ENCODE peak calls at places on chromosomes 5 and 9, in four cellular contexts. C is A549, W is HepG2, O is SK-N-SH. X is an unnamed sample.

GRCh38 chr5:134113908-134114875 is at the start of gene TCF7:
- DNase-seq in C (peak), W (peak), O (peak), X (no peak)

GRCh38 chr5:148443998-148444397 is 60.2 kb downstream of the FBXO38 start:
- DNase-seq in C (peak), W (peak), O (peak), X (peak)

GRCh38 chr9:7097785-7098420 is 340.1 kb downstream of the KDM4C start:
- DNase-seq in C (no peak), W (no peak), O (no peak), X (no peak)

GRCh38 chr5:54443264-54443663 is 12.2 kb upstream of the HSPB3 start:
- DNase-seq in C (peak), W (peak), O (peak), X (no peak)

GRCh38 chr9:36443581-36443980 is 43.5 kb upstream of the RNF38 start:
- DNase-seq in C (no peak), W (no peak), O (no peak), X (no peak)

GRCh38 chr5:159163027-159163699 is 46.2 kb downstream of the RNF145 start:
- DNase-seq in C (peak), W (no peak), O (no peak), X (no peak)

GRCh38 chr5:80189701-80190100 is 66.1 kb downstream of the SERINC5 start:
- DNase-seq in C (no peak), W (no peak), O (no peak), X (no peak)

GRCh38 chr5:34519489-34520220 is 136.5 kb upstream of the RAI14 start:
- DNase-seq in C (no peak), W (no peak), O (no peak), X (no peak)

GRCh38 chr5:63401434-63402046 is 560.7 kb downstream of the HTR1A start:
- DNase-seq in C (peak), W (peak), O (peak), X (peak)

GRCh38 chr5:50751064-50751657 is 84.7 kb downstream of the PARP8 start:
- DNase-seq in C (peak), W (peak), O (peak), X (peak)

GRCh38 chr5:174733836-174734235 is 9.5 kb downstream of the MSX2 start:
- DNase-seq in C (no peak), W (no peak), O (no peak), X (no peak)

GRCh38 chr5:149761461-149761860 is 31.4 kb downstream of the PPARGC1B start:
- DNase-seq in C (no peak), W (no peak), O (no peak), X (no peak)

GRCh38 chr9:89891221-89892052 is 286.6 kb downstream of the GADD45G start:
- DNase-seq in C (no peak), W (no peak), O (no peak), X (no peak)

GRCh38 chr9:98916660-98917059 is 27.0 kb upstream of the COL15A1 start:
- DNase-seq in C (no peak), W (no peak), O (no peak), X (no peak)

GRCh38 chr5:58357121-58357520 is 102.8 kb downstream of the PLK2 start:
- DNase-seq in C (no peak), W (no peak), O (no peak), X (no peak)

GRCh38 chr5:53944981-53945380 is 365.4 kb downstream of the ARL15 start:
- DNase-seq in C (peak), W (peak), O (no peak), X (no peak)

GRCh38 chr9:109794361-109795012 is 14.5 kb downstream of the PALM2AKAP2 start:
- DNase-seq in C (no peak), W (no peak), O (no peak), X (no peak)

GRCh38 chr5:82426419-82427154 is 148.4 kb upstream of the RPS23 start:
- DNase-seq in C (no peak), W (no peak), O (no peak), X (no peak)

GRCh38 chr5:124658867-124659557 is 87.4 kb downstream of the ZNF608 start:
- DNase-seq in C (no peak), W (no peak), O (no peak), X (no peak)

GRCh38 chr5:171405615-171406014 is 13.8 kb upstream of the FGF18 start:
- DNase-seq in C (peak), W (no peak), O (peak), X (no peak)

GRCh38 chr5:179139936-179140235 is 79.7 kb downstream of the ZNF354C start:
- DNase-seq in C (no peak), W (no peak), O (no peak), X (no peak)

GRCh38 chr5:38456657-38457056 is 99.8 kb downstream of the LIFR start:
- DNase-seq in C (no peak), W (no peak), O (peak), X (no peak)

GRCh38 chr9:72557549-72557948 is 36.1 kb downstream of the TMC1 start:
- DNase-seq in C (peak), W (peak), O (no peak), X (no peak)

GRCh38 chr5:537098-537497 is 12.8 kb upstream of the SLC9A3 start:
- DNase-seq in C (no peak), W (no peak), O (no peak), X (no peak)

GRCh38 chr5:472076-472655 is 29.2 kb downstream of the EXOC3 start:
- DNase-seq in C (no peak), W (no peak), O (peak), X (no peak)

GRCh38 chr5:13322769-13323168 is 621.7 kb downstream of the DNAH5 start:
- DNase-seq in C (no peak), W (no peak), O (no peak), X (no peak)

GRCh38 chr9:132234501-132235045 is 72.7 kb downstream of the NTNG2 start:
- DNase-seq in C (no peak), W (no peak), O (peak), X (no peak)

GRCh38 chr5:130452744-130453143 is 548.5 kb downstream of the CHSY3 start:
- DNase-seq in C (no peak), W (no peak), O (no peak), X (no peak)

GRCh38 chr9:83208065-83208850 is 145.3 kb upstream of the RASEF start:
- DNase-seq in C (no peak), W (peak), O (no peak), X (no peak)

GRCh38 chr5:55578771-55579170 is 44.0 kb upstream of the PLPP1 start:
- DNase-seq in C (no peak), W (no peak), O (no peak), X (no peak)

GRCh38 chr5:148011407-148012124 is 52.2 kb upstream of the SPINK5 start:
- DNase-seq in C (no peak), W (no peak), O (no peak), X (no peak)

GRCh38 chr5:58241383-58241782 is 218.5 kb downstream of the PLK2 start:
- DNase-seq in C (peak), W (no peak), O (no peak), X (no peak)

GRCh38 chr5:146878471-146879172 is at the start of gene PPP2R2B:
- DNase-seq in C (peak), W (no peak), O (peak), X (no peak)

GRCh38 chr5:107864793-107865192 is 194.1 kb upstream of the EFNA5 start:
- DNase-seq in C (peak), W (no peak), O (no peak), X (no peak)

GRCh38 chr5:172444626-172445365 is 9.5 kb downstream of the SH3PXD2B start:
- DNase-seq in C (no peak), W (no peak), O (no peak), X (no peak)

GRCh38 chr5:8912106-8912505 is 633.8 kb downstream of the SEMA5A start:
- DNase-seq in C (no peak), W (no peak), O (no peak), X (no peak)

GRCh38 chr5:150411245-150411979 is 1.3 kb downstream of the CD74 start:
- DNase-seq in C (no peak), W (no peak), O (no peak), X (no peak)

GRCh38 chr9:93129286-93129685 is 4.8 kb downstream of the NINJ1 start:
- DNase-seq in C (no peak), W (no peak), O (no peak), X (no peak)
- TF ChIP-seq MAX in C (no peak), W (no peak), O (no peak), X (no peak)

GRCh38 chr9:120909904-120910303 is 16.7 kb downstream of the TRAF1 start:
- DNase-seq in C (no peak), W (no peak), O (no peak), X (no peak)
- TF ChIP-seq PBX3 in C (no peak), W (no peak), O (no peak), X (no peak)

DNA sequence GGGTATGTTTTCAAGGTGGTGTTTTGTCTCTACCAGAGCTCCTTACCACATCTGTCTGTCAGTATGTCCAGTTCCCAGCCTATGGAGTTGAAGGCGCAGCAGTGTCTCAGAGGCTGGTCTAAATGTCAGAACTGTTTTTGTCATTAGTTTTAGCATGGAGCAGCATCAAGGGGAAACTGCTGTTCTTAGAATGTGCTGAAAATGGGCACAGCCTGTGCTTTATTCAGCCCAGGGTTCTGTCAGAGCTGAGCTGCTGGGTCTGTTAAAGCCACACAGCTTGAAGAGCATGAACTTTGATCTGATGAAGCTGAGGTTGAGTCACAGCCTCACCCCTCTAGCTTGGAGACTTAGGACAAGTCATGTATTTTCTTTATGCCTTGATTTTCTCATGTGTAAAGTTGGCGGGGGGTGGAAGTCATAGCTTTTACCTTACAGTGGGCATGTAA is 71.9 kb downstream of the RALGPS1 start:
- DNase-seq in C (peak), W (peak), O (no peak), X (no peak)
- TF ChIP-seq MAX in C (no peak), W (no peak), O (no peak), X (no peak)

DNA sequence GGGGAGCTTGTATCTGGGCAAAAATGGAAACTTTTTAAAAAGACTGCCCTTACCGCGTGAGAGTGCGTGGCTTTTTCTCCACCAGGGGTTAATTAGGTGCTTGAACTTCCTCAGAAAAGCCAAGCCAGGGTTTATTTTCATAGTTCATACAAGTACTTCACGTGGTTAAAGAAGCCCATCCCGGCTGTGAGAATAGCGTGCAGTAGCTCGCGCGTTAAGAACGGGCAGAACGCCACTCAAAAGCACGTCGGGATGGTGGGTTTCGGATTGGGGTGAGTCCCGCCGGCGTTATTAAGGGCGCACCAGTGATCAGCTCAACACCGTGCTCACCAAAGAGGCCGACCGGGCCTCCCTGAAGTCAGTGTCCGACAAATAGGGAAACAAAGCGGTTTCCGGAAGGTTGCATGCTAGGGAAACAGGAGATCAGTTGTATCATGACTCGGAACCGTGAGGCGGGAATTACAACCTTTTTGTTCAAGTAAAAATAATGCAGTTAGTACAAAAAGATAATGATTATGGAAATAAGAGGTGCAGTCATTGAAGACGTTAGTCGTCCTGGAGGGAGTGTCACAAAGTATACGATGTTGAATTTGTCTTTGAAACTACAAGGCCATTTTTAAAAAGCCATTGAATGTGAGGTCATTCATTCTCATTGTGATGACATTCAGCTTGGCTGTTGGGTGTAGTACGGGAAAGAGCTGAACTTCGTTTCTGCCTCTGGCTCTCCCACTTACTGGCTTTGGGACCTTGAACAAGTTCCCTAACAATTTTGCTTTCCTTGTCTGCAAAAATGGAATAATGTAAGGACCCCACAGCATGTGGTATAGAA is 941 bp downstream of the SETD9 start:
- DNase-seq in C (no peak), W (peak), O (peak), X (no peak)
- TF ChIP-seq PBX3 in C (no peak), W (no peak), O (no peak), X (no peak)

DNA sequence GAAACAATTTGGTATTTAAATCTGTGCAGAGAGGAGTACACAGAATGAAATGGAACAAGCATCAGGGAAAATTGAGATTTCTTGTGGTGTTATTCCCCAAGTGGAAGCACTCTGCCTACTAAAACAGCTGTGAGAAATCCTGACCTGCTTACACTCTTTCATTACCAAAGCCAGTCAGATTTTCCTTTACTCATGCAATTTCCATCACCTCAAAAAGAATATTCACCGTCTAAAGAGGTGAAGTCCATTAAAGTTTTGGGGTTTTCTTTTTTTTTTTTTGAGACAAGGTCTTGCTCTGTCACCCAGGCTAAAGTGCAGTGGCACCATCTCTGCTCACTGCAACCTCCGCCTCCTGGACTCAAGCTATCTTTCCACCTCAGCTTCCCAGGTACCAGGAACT is 23.4 kb downstream of the SAXO1 start:
- DNase-seq in C (no peak), W (no peak), O (no peak), X (no peak)
- TF ChIP-seq MAX in C (no peak), W (no peak), O (no peak), X (no peak)

DNA sequence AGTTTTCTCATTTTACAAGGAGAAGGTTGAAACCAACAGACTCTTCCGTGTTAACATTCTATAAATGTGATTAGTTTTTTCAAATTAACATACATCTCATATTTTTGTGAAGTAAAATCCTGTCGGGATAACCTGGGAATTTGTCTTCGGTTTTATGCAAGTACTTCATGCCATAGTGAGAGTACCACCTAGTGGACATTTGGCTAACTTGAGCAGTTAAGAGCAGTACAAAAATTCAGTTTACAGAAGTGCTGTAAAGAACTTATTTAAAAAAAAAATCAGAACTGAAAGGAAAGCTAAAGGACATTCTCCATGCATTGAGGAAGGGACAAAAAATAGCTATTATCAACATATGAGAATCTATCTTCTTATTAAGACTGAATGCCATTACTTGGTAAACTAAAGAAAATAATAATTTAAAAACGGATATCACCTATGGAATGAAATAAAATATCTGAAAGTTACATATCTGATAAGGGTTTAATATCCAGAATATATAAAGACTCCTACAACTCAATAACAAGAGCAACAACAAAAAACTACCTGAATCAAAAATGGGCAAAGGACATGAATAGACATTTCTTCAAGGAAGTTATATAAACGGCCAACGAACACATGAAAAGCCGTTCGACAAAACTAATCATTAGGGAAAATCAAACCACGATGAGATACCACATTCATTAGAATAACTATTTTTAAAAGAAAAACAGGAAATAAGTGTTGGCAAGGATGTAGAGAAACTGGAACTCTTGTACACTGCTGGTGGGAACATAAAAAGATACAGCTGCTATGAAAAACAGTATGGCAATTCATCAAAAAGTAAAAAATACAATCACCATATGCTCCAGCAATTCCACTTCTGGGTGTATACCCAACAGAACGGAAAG is 117.0 kb upstream of the GNA14 start:
- DNase-seq in C (peak), W (peak), O (peak), X (no peak)
- TF ChIP-seq PBX3 in C (no peak), W (no peak), O (no peak), X (no peak)

GRCh38 chr9:70987986-70988385 is 133.4 kb downstream of the TRPM3 start:
- DNase-seq in C (no peak), W (no peak), O (no peak), X (no peak)
- TF ChIP-seq MAX in C (no peak), W (no peak), O (no peak), X (no peak)

X was measured in GM12878.